ENCODE peak calls at places on chromosomes 5 and 9, in five cellular contexts. F is right atrium auricular region, E is HCT116, Q is sigmoid colon, Z is ovary. X is an unnamed sample.
A peak's percentile ranks its signal among the peaks of the same experiment; 100 is the strongest.

GRCh38 chr5:102853680-102854079 is 98.6 kb downstream of the PAM start:
- DNase-seq in F (no peak), E (no peak), Q (no peak), Z (no peak), X (no peak)

GRCh38 chr5:172496671-172497371 is 42.5 kb upstream of the SH3PXD2B start:
- DNase-seq in F (peak; percentile 67), E (no peak), Q (peak; percentile 72), Z (no peak), X (peak; percentile 88)

GRCh38 chr9:138038244-138038671 is 160.7 kb downstream of the CACNA1B start:
- DNase-seq in F (no peak), E (no peak), Q (peak; percentile 49), Z (peak; percentile 7), X (no peak)

GRCh38 chr9:131578016-131578415 is 32.7 kb downstream of the PRRT1B start:
- DNase-seq in F (no peak), E (no peak), Q (no peak), Z (no peak), X (no peak)

GRCh38 chr5:78907255-78907886 is 77.7 kb downstream of the ARSB start:
- DNase-seq in F (no peak), E (no peak), Q (peak; percentile 77), Z (no peak), X (no peak)

GRCh38 chr5:127492854-127493738 is 24.3 kb upstream of the PRRC1 start:
- DNase-seq in F (no peak), E (peak; percentile 54), Q (no peak), Z (no peak), X (no peak)

GRCh38 chr5:1660037-1660400 is 136.3 kb upstream of the LPCAT1 start:
- DNase-seq in F (peak; percentile 49), E (no peak), Q (no peak), Z (no peak), X (no peak)

GRCh38 chr5:14168139-14168792 is 25.1 kb downstream of the TRIO start:
- DNase-seq in F (no peak), E (no peak), Q (no peak), Z (no peak), X (no peak)

GRCh38 chr9:18362901-18363685 is 110.9 kb upstream of the ADAMTSL1 start:
- DNase-seq in F (no peak), E (no peak), Q (no peak), Z (no peak), X (peak; percentile 19)

GRCh38 chr5:115978779-115979178 is 16.5 kb downstream of the LVRN start:
- DNase-seq in F (no peak), E (no peak), Q (no peak), Z (no peak), X (no peak)

GRCh38 chr5:128615578-128615977 is 77.5 kb upstream of the FBN2 start:
- DNase-seq in F (no peak), E (no peak), Q (no peak), Z (no peak), X (no peak)

GRCh38 chr5:171577042-171577441 is 157.6 kb downstream of the FGF18 start:
- DNase-seq in F (no peak), E (no peak), Q (no peak), Z (no peak), X (no peak)

GRCh38 chr9:35616681-35617459 is 1.3 kb downstream of the CD72 start:
- DNase-seq in F (peak; percentile 82), E (no peak), Q (peak; percentile 89), Z (peak; percentile 75), X (peak; percentile 84)

GRCh38 chr5:109997191-109997590 is 307.5 kb downstream of the MAN2A1 start:
- DNase-seq in F (no peak), E (no peak), Q (no peak), Z (no peak), X (no peak)

GRCh38 chr9:132546148-132547051 is 36.0 kb upstream of the BARHL1 start:
- DNase-seq in F (no peak), E (no peak), Q (peak; percentile 74), Z (peak; percentile 51), X (no peak)

GRCh38 chr9:105308448-105309412 is 64.3 kb downstream of the SLC44A1 start:
- DNase-seq in F (no peak), E (no peak), Q (no peak), Z (no peak), X (no peak)

GRCh38 chr9:6502399-6502798 is 89.4 kb downstream of the UHRF2 start:
- DNase-seq in F (no peak), E (no peak), Q (no peak), Z (no peak), X (no peak)

GRCh38 chr9:110180713-110181434 is 27.1 kb downstream of the C9orf152 start:
- DNase-seq in F (no peak), E (no peak), Q (peak; percentile 77), Z (no peak), X (no peak)

GRCh38 chr5:150671509-150672236 is 10.6 kb downstream of the MYOZ3 start:
- DNase-seq in F (no peak), E (no peak), Q (no peak), Z (no peak), X (peak; percentile 41)

GRCh38 chr9:6944896-6945295 is 187.1 kb downstream of the KDM4C start:
- DNase-seq in F (no peak), E (no peak), Q (no peak), Z (no peak), X (no peak)

GRCh38 chr9:12699529-12699928 is 6.3 kb downstream of the TYRP1 start:
- DNase-seq in F (no peak), E (no peak), Q (no peak), Z (no peak), X (no peak)

GRCh38 chr5:143006511-143006910 is 236.3 kb downstream of the ARHGAP26 start:
- DNase-seq in F (peak; percentile 66), E (no peak), Q (no peak), Z (no peak), X (no peak)

GRCh38 chr9:133449760-133450159 is 10.0 kb upstream of the CACFD1 start:
- DNase-seq in F (no peak), E (peak; percentile 58), Q (no peak), Z (no peak), X (no peak)

GRCh38 chr5:126477281-126477680 is 54.1 kb downstream of the GRAMD2B start:
- DNase-seq in F (no peak), E (no peak), Q (no peak), Z (no peak), X (no peak)

DNA sequence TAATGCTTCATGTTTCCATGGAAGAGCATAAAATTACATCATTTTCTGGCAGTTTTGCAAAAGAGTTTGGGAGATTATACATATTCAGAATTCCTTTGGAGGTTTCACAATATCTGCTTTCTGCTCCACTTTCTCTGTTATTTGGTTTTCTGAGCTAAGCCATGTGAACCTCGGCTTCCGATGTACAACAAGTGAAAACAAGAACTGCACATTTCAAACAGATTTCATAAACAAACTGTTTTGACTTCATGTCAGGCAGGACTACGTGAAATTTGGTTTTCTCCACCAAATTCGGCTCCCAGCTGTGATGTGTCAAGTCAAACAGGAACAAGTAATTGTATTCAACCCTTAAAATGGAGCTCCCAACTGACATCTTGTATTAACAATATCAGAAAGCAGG is 609.8 kb downstream of the IRX1 start:
- DNase-seq in F (peak; percentile 53), E (no peak), Q (peak; percentile 70), Z (no peak), X (no peak)
- H3K4me1 ChIP-seq in F (no peaks in the 10 kb centered on the region), E (no peaks in the 10 kb centered on the region), Q (peaks cover 13% of the 10 kb centered on the region), Z (peaks cover 5% of the 10 kb centered on the region), X (no peaks in the 10 kb centered on the region)

GRCh38 chr9:37424686-37425297 is 2.3 kb downstream of the GRHPR start:
- DNase-seq in F (no peak), E (no peak), Q (no peak), Z (no peak), X (no peak)
- H3K4me3 ChIP-seq in F (no peak overlapping the region), E (no peak overlapping the region), Q (no peak overlapping the region), Z (no peak overlapping the region), X (no peak overlapping the region)

GRCh38 chr9:27384262-27385014 is 87.5 kb upstream of the EQTN start:
- DNase-seq in F (no peak), E (no peak), Q (no peak), Z (no peak), X (no peak)
- H3K4me1 ChIP-seq in F (no peaks in the 10 kb centered on the region), E (no peaks in the 10 kb centered on the region), Q (peaks cover 47% of the 10 kb centered on the region), Z (peaks cover 8% of the 10 kb centered on the region), X (no peaks in the 10 kb centered on the region)

GRCh38 chr5:175681975-175682354 is 24.1 kb downstream of the HRH2 start:
- DNase-seq in F (no peak), E (no peak), Q (no peak), Z (no peak), X (peak; percentile 68)
- H3K4me3 ChIP-seq in F (no peak overlapping the region), E (no peak overlapping the region), Q (no peak overlapping the region), Z (no peak overlapping the region), X (no peak overlapping the region)

GRCh38 chr9:76560481-76560891 is 101.5 kb downstream of the GCNT1 start:
- DNase-seq in F (no peak), E (no peak), Q (no peak), Z (no peak), X (no peak)
- H3K4me1 ChIP-seq in F (no peaks in the 10 kb centered on the region), E (no peaks in the 10 kb centered on the region), Q (no peaks in the 10 kb centered on the region), Z (no peaks in the 10 kb centered on the region), X (no peaks in the 10 kb centered on the region)

DNA sequence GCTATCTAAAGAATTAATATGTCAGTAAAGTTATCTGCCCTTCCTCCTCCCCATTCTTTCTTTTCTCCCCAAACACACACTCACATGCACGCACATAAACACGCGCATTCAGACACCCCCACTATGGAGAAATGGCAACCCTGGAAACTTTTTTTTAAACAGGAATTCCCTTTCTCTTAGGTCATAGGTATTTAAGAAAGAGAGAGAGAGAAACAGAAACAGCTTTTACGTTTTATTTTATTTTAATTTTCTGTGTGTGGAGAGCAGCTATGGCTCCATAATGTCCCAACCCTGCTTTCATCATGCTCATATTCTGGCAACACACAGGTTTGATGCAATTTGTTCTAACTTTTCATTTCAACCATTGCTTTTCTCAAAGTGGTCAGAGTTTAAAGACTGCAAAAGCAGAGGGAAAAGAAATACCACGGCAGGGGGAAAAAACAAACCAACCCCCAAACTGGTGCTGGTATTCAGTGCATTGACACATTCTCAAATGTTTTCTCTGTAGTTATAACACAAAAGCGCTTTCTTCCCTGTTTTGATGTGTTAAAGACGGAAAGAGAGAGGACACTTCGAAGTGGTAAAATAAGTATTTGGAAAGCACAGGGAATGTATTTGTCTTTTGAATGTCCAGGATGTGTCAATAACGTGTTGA is 126.0 kb upstream of the TMEM161B start:
- DNase-seq in F (no peak), E (no peak), Q (no peak), Z (no peak), X (no peak)
- H3K4me3 ChIP-seq in F (no peak overlapping the region), E (no peak overlapping the region), Q (no peak overlapping the region), Z (no peak overlapping the region), X (no peak overlapping the region)

DNA sequence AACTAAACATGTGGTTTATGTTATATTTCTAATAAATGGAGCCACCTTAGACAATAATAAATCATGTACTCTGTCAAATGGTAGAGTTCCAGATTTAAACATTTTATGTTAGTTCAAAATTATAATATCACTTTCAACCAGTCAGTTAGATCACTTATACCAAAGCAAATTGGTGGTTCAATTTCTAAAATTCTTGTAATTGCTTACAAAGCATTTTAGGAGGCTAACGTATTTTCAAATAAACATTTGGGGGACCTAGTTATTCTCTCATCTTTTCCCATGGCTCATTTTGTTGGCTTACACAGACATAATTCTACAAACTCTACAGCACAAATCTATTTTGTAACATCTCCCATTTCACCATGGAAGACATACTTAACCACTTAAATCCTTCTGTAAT is 39.9 kb downstream of the EDIL3 start:
- DNase-seq in F (no peak), E (no peak), Q (no peak), Z (no peak), X (no peak)
- H3K4me1 ChIP-seq in F (no peaks in the 10 kb centered on the region), E (no peaks in the 10 kb centered on the region), Q (no peaks in the 10 kb centered on the region), Z (no peaks in the 10 kb centered on the region), X (no peaks in the 10 kb centered on the region)

GRCh38 chr5:139847790-139848507 is 52.3 kb downstream of the PSD2 start:
- DNase-seq in F (peak; percentile 63), E (no peak), Q (peak; percentile 78), Z (peak; percentile 87), X (peak; percentile 90)
- H3K4me3 ChIP-seq in F (peak overlapping the region; percentile 73), E (peak overlapping the region; percentile 56), Q (peak overlapping the region; percentile 54), Z (peak overlapping the region; percentile 56), X (peak overlapping the region; percentile 64)

GRCh38 chr5:132420706-132421272 is 51.3 kb downstream of the SLC22A5 start:
- DNase-seq in F (no peak), E (no peak), Q (no peak), Z (no peak), X (no peak)
- H3K4me1 ChIP-seq in F (no peaks in the 10 kb centered on the region), E (peaks cover 87% of the 10 kb centered on the region), Q (peaks cover 100% of the 10 kb centered on the region), Z (peaks cover 23% of the 10 kb centered on the region), X (peaks cover 45% of the 10 kb centered on the region)

X was measured in right cardiac atrium.